ENCODE peak calls at places on chromosomes 7 and 10, in six cellular contexts. R, P, K, B, O and H are unnamed samples.
A peak's percentile ranks its signal among the peaks of the same experiment; 100 is the strongest.

GRCh38 chr7:41705109-41705871 is 2.4 kb upstream of the INHBA start:
- DNase-seq in K (no peak), O (peak; percentile 84), R (peak; percentile 90), B (no peak), P (peak; percentile 90), H (peak; percentile 77)

GRCh38 chr10:119209736-119210355 is 2.5 kb downstream of the GRK5 start:
- DNase-seq in B (no peak), O (no peak), P (no peak), K (no peak), R (no peak), H (no peak)

GRCh38 chr10:13115832-13116793 is 16.1 kb downstream of the OPTN start:
- DNase-seq in O (no peak), P (no peak), R (no peak), B (no peak), K (no peak), H (no peak)

GRCh38 chr7:7119668-7120208 is 62.6 kb upstream of the C1GALT1 start:
- DNase-seq in P (no peak), R (peak; percentile 28), K (no peak), O (no peak), B (no peak), H (no peak)

GRCh38 chr7:11747715-11748485 is 84.1 kb downstream of the THSD7A start:
- DNase-seq in K (no peak), B (no peak), R (no peak), P (no peak), O (no peak), H (no peak)

GRCh38 chr7:139367438-139368155 is 7.9 kb downstream of the LUC7L2 start:
- DNase-seq in P (no peak), O (no peak), R (no peak), K (no peak), B (no peak), H (no peak)

GRCh38 chr7:127940365-127941160 is 90.7 kb downstream of the LRRC4 start:
- DNase-seq in O (no peak), K (no peak), R (no peak), B (no peak), P (no peak), H (no peak)

GRCh38 chr7:54476609-54477008 is 65.6 kb upstream of the VSTM2A start:
- DNase-seq in P (no peak), K (no peak), O (no peak), B (no peak), R (no peak), H (no peak)

GRCh38 chr7:40579401-40579800 is 444.6 kb downstream of the SUGCT start:
- DNase-seq in K (no peak), O (no peak), P (no peak), B (no peak), R (no peak), H (no peak)

GRCh38 chr7:97801108-97801507 is 69.2 kb downstream of the TAC1 start:
- DNase-seq in O (no peak), B (no peak), P (no peak), R (no peak), K (no peak), H (no peak)

GRCh38 chr10:14478639-14479038 is 147.9 kb upstream of the FRMD4A start:
- DNase-seq in R (peak; percentile 49), K (no peak), B (peak; percentile 19), P (peak; percentile 77), O (peak; percentile 57), H (peak; percentile 51)

GRCh38 chr7:25028370-25028971 is 48.5 kb upstream of the OSBPL3 start:
- DNase-seq in B (no peak), K (no peak), P (no peak), O (no peak), R (no peak), H (no peak)

GRCh38 chr10:93751832-93752231 is 5.9 kb upstream of the LGI1 start:
- DNase-seq in R (no peak), K (no peak), P (no peak), O (no peak), B (peak; percentile 34), H (no peak)

GRCh38 chr10:86813101-86813500 is 56.7 kb downstream of the BMPR1A start:
- DNase-seq in P (no peak), B (no peak), K (no peak), O (no peak), R (no peak), H (no peak)

GRCh38 chr10:58998924-58999713 is 177.3 kb upstream of the PHYHIPL start:
- DNase-seq in O (peak; percentile 82), P (peak; percentile 76), R (peak; percentile 40), K (no peak), B (no peak), H (peak; percentile 94)

GRCh38 chr10:28564905-28565304 is 32.0 kb downstream of the WAC start:
- DNase-seq in K (no peak), B (no peak), R (no peak), P (no peak), O (no peak), H (no peak)

GRCh38 chr10:44995914-44996633 is 4.6 kb upstream of the ZNF22 start:
- DNase-seq in P (peak; percentile 91), O (no peak), B (no peak), K (peak; percentile 77), R (peak; percentile 71), H (no peak)

GRCh38 chr7:55552320-55553086 is 19.8 kb downstream of the VOPP1 start:
- DNase-seq in K (no peak), R (peak; percentile 62), P (no peak), O (no peak), B (no peak), H (peak; percentile 49)

GRCh38 chr10:7085913-7086589 is 324.8 kb downstream of the SFMBT2 start:
- DNase-seq in K (no peak), O (no peak), R (no peak), P (no peak), B (no peak), H (no peak)

DNA sequence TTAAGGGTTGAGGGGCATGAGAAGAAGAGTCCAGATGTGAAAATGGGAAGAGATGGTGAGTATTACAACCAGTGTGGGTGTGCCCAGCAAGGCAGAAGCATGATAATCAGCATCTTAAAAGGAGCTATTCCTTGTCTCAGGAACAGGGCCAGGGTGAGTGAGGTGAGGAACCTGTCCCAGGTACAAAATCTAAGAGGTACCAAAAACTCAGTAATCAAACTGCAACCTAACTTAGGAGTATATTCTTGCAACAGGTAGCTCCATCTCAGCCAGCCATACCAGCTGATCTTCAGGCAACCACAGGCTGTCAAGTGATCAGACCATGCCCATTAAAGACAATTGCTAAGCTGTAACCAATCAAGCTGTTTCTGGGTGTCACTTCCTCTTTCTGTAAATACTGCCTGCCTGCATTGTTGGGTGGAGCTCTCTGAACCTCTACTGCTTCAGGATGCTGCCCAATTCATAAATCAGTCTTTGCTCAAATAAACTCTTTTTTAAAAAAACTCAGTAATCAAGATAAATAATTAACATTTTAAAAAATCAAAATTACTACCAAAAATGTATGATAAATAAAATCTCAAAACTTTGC is 7.4 kb downstream of the KEL start:
- DNase-seq in O (no peak), R (no peak), P (no peak), B (no peak), K (no peak), H (no peak)
- TF ChIP-seq POLR2A in O (no peak), R (no peak), P (no peak), B (no peak), K (no peak), H (no peak)

GRCh38 chr7:102305414-102306268 is 19.0 kb downstream of the SH2B2 start:
- DNase-seq in K (no peak), O (no peak), P (no peak), B (no peak), R (no peak), H (no peak)

GRCh38 chr7:102304668-102305067 is 18.0 kb downstream of the SH2B2 start:
- DNase-seq in K (no peak), P (no peak), B (no peak), R (no peak), O (no peak), H (no peak)

GRCh38 chr7:102303669-102304422 is 17.2 kb downstream of the SH2B2 start:
- DNase-seq in K (no peak), P (no peak), R (no peak), B (no peak), O (no peak), H (no peak)

GRCh38 chr7:102310414-102310815 is 23.7 kb downstream of the SH2B2 start:
- DNase-seq in R (no peak), B (no peak), O (no peak), K (no peak), P (no peak), H (no peak)

DNA sequence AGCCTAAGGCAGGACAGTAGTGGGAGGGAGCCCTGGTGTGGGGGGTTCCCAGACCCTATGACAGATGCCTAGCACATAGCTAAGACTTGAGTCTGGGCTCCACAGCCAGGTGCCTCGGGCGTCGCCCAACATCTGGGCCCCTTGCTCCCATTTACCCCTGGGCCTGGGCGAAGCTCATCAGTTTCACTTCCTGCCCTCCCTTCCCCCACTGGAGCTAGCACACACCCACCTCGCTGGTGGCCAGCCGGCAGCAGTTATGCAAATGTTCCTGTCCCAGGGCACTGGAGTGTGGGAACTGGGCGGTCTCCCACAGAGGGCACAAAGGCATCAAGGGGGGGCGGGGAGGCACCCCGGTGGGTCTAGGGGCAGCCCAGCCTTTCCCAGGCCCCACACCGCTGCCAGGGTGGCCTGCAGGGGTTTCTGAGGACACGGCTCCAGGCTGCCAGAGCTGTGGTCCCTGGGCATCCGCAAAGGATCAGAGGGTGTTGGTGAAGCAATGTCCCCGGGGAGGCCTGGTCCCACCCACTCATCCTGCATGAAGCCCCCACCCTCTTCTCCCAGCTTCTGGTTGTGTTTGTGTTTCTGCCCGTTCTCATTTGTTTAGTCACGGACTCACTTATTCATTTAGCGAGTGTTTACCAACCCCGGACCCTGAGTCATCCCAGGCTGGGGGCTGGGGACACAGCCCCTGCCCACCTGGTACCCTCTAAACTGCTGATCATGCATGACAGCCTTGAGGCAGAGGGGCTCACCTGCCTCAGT is 20.4 kb downstream of the SH2B2 start:
- DNase-seq in O (peak; percentile 43), K (no peak), B (no peak), P (no peak), R (peak; percentile 72), H (peak; percentile 43)
- TF ChIP-seq POLR2AphosphoS5 in O (no peak), K (no peak), B (no peak), P (no peak), R (peak; percentile 68), H (no peak)

GRCh38 chr10:103671126-103671525 is 177.6 kb downstream of the NEURL1 start:
- DNase-seq in R (no peak), P (no peak), K (no peak), O (no peak), B (no peak), H (no peak)

GRCh38 chr10:103673616-103674015 is 180.1 kb downstream of the NEURL1 start:
- DNase-seq in B (no peak), R (no peak), O (no peak), P (no peak), K (no peak), H (no peak)

GRCh38 chr10:103669944-103670343 is 176.4 kb downstream of the NEURL1 start:
- DNase-seq in O (no peak), P (no peak), K (no peak), R (no peak), B (no peak), H (no peak)

GRCh38 chr10:103672345-103672744 is 178.8 kb downstream of the NEURL1 start:
- DNase-seq in O (no peak), R (no peak), P (no peak), K (no peak), B (no peak), H (no peak)

GRCh38 chr10:103671561-103671960 is 178.1 kb downstream of the NEURL1 start:
- DNase-seq in K (no peak), P (no peak), O (no peak), R (no peak), B (no peak), H (no peak)
- H3K4me1 ChIP-seq in K (peaks cover 66% of the 10 kb centered on the region), P (peaks cover 32% of the 10 kb centered on the region), O (peaks cover 9% of the 10 kb centered on the region), R (peaks cover 31% of the 10 kb centered on the region), B (peaks cover 6% of the 10 kb centered on the region), H (peaks cover 3% of the 10 kb centered on the region)

GRCh38 chr7:1457059-1457948 is 2.0 kb downstream of the MICALL2 start:
- DNase-seq in P (no peak), R (no peak), B (no peak), O (no peak), K (no peak), H (no peak)
- TF ChIP-seq POLR2A in P (no peak), R (no peak), B (no peak), O (no peak), K (no peak), H (no peak)